ENCODE peak calls at places on chromosomes 11 and 22, in eight cellular contexts. H, A, O, V, Y, B, W and L are unnamed samples.

GRCh38 chr11:28763876-28764275 is 655.7 kb downstream of the METTL15 start:
- DNase-seq in H (peak), A (no peak), O (no peak), V (no peak), Y (no peak), B (no peak), W (no peak), L (no peak)

GRCh38 chr11:74731301-74732094 is at the start of gene CHRDL2:
- DNase-seq in H (peak), A (peak), O (peak), V (no peak), Y (no peak), B (peak), W (no peak), L (peak)

GRCh38 chr11:88016392-88017020 is 158.7 kb downstream of the RAB38 start:
- DNase-seq in H (peak), A (peak), O (peak), V (peak), Y (peak), B (peak), W (peak), L (peak)

GRCh38 chr11:94504689-94505293 is 7.5 kb upstream of the C11orf97 start:
- DNase-seq in H (peak), A (no peak), O (peak), V (peak), Y (no peak), B (no peak), W (peak), L (peak)

GRCh38 chr11:111331711-111332479 is 33.5 kb downstream of the POU2AF3 start:
- DNase-seq in H (peak), A (no peak), O (no peak), V (no peak), Y (no peak), B (no peak), W (no peak), L (no peak)

GRCh38 chr22:24553597-24554315 is 1.2 kb downstream of the GUCD1 start:
- DNase-seq in H (peak), A (no peak), O (no peak), V (no peak), Y (no peak), B (no peak), W (no peak), L (no peak)

GRCh38 chr11:71305451-71306125 is 53.2 kb upstream of the SHANK2 start:
- DNase-seq in H (no peak), A (no peak), O (no peak), V (no peak), Y (no peak), B (no peak), W (no peak), L (no peak)

GRCh38 chr11:58938398-58938797 is 890 bp upstream of the GLYATL1 start:
- DNase-seq in H (no peak), A (no peak), O (no peak), V (no peak), Y (no peak), B (no peak), W (no peak), L (no peak)

GRCh38 chr11:68038718-68039525 is at the start of gene TCIRG1:
- DNase-seq in H (peak), A (no peak), O (peak), V (peak), Y (peak), B (peak), W (peak), L (peak)

GRCh38 chr11:95187730-95188129 is 43.3 kb downstream of the SESN3 start:
- DNase-seq in H (no peak), A (no peak), O (no peak), V (no peak), Y (no peak), B (no peak), W (no peak), L (no peak)

GRCh38 chr11:127345819-127346459 is 345.4 kb upstream of the KIRREL3 start:
- DNase-seq in H (peak), A (peak), O (peak), V (no peak), Y (peak), B (peak), W (no peak), L (peak)

GRCh38 chr11:6992457-6993431 is 27.4 kb downstream of the ZNF214 start:
- DNase-seq in H (peak), A (no peak), O (no peak), V (no peak), Y (no peak), B (no peak), W (no peak), L (no peak)

GRCh38 chr11:70627219-70627618 is 228.9 kb downstream of the CTTN start:
- DNase-seq in H (no peak), A (no peak), O (no peak), V (no peak), Y (no peak), B (no peak), W (no peak), L (no peak)

GRCh38 chr22:38694049-38694448 is 6.7 kb downstream of the JOSD1 start:
- DNase-seq in H (no peak), A (no peak), O (no peak), V (no peak), Y (no peak), B (no peak), W (no peak), L (no peak)

GRCh38 chr11:34394771-34395300 is 37.0 kb upstream of the ABTB2 start:
- DNase-seq in H (no peak), A (no peak), O (no peak), V (no peak), Y (no peak), B (no peak), W (no peak), L (no peak)

GRCh38 chr11:88623536-88623935 is 286.0 kb upstream of the CTSC start:
- DNase-seq in H (peak), A (no peak), O (no peak), V (no peak), Y (no peak), B (no peak), W (no peak), L (no peak)

GRCh38 chr22:48719978-48720661 is 1107.6 kb downstream of the BRD1 start:
- DNase-seq in H (no peak), A (no peak), O (no peak), V (no peak), Y (no peak), B (no peak), W (no peak), L (peak)

GRCh38 chr11:130623909-130624668 is 175.6 kb downstream of the ADAMTS15 start:
- DNase-seq in H (no peak), A (no peak), O (no peak), V (no peak), Y (no peak), B (no peak), W (no peak), L (no peak)